ENCODE peak calls at places on chromosomes 1 and 21, in four cellular contexts. L, Y, M and G are unnamed samples.

GRCh38 chr21:43632373-43632905 is 26.8 kb downstream of the HSF2BP start:
- DNase-seq in Y (no peak), L (no peak), M (no peak), G (no peak)

GRCh38 chr1:36217667-36218066 is 6.6 kb upstream of the THRAP3 start:
- DNase-seq in L (no peak), M (no peak), Y (no peak), G (no peak)

GRCh38 chr21:46065215-46065992 is 32.5 kb upstream of the COL6A2 start:
- DNase-seq in Y (no peak), L (no peak), M (no peak), G (no peak)

GRCh38 chr1:158285756-158286241 is 3.9 kb upstream of the CD1C start:
- DNase-seq in L (peak), M (no peak), Y (no peak), G (no peak)

GRCh38 chr21:30193201-30193600 is 22.7 kb downstream of the CLDN8 start:
- DNase-seq in L (no peak), Y (no peak), M (no peak), G (no peak)

GRCh38 chr1:18951818-18952391 is 4.6 kb downstream of the IFFO2 start:
- DNase-seq in Y (no peak), L (no peak), M (no peak), G (no peak)

GRCh38 chr1:19814681-19815503 is at the start of gene RNF186:
- DNase-seq in L (no peak), Y (no peak), M (peak), G (no peak)

GRCh38 chr1:39499668-39500067 is 8.2 kb downstream of the BMP8A start:
- DNase-seq in M (no peak), Y (no peak), L (no peak), G (no peak)

GRCh38 chr1:19096036-19096833 is 113.8 kb downstream of the UBR4 start:
- DNase-seq in L (peak), M (no peak), Y (no peak), G (peak)

GRCh38 chr1:64898107-64898861 is 68.1 kb downstream of the JAK1 start:
- DNase-seq in M (no peak), Y (peak), L (peak), G (no peak)

GRCh38 chr1:205061665-205062069 is 18.7 kb downstream of the CNTN2 start:
- DNase-seq in L (peak), M (peak), Y (peak), G (peak)

GRCh38 chr21:46205121-46205520 is 20.9 kb upstream of the SPATC1L start:
- DNase-seq in Y (no peak), M (no peak), L (no peak), G (no peak)

GRCh38 chr1:113872219-113872934 is 865 bp upstream of the PTPN22 start:
- DNase-seq in Y (no peak), M (no peak), L (no peak), G (no peak)

GRCh38 chr1:2106681-2107405 is 56.6 kb downstream of the PRKCZ start:
- DNase-seq in Y (no peak), M (no peak), L (no peak), G (no peak)

GRCh38 chr1:55904541-55904940 is 674.8 kb downstream of the PLPP3 start:
- DNase-seq in M (no peak), L (no peak), Y (no peak), G (no peak)

GRCh38 chr21:34799092-34799491 is 130.3 kb downstream of the CLIC6 start:
- DNase-seq in Y (no peak), M (no peak), L (no peak), G (no peak)

GRCh38 chr1:35559317-35559944 is 1.8 kb downstream of the NCDN start:
- DNase-seq in Y (no peak), L (no peak), M (no peak), G (no peak)